ENCODE peak calls at places on chromosome 16, in nine cellular contexts. V, J, U, G, O, I, Z, N and H are unnamed samples.

GRCh38 chr16:57627184-57627871 is 1.1 kb upstream of the ADGRG1 start:
- DNase-seq in V (peak; percentile 64), J (no peak), U (no peak), G (no peak), O (peak; percentile 98), I (no peak), Z (no peak), N (no peak), H (peak; percentile 80)

GRCh38 chr16:26993988-26994387 is 72.7 kb upstream of the C16orf82 start:
- DNase-seq in V (no peak), J (no peak), U (no peak), G (no peak), O (peak; percentile 14), I (no peak), Z (no peak), N (no peak), H (no peak)

GRCh38 chr16:82034981-82035612 is at the start of gene HSD17B2:
- DNase-seq in V (peak; percentile 21), J (no peak), U (no peak), G (no peak), O (peak; percentile 95), I (no peak), Z (no peak), N (no peak), H (no peak)

GRCh38 chr16:88103011-88103410 is 151.8 kb downstream of the BANP start:
- DNase-seq in V (no peak), J (no peak), U (no peak), G (no peak), O (no peak), I (no peak), Z (no peak), N (no peak), H (no peak)

GRCh38 chr16:11102523-11102898 is 153.5 kb downstream of the SOCS1 start:
- DNase-seq in V (no peak), J (no peak), U (no peak), G (no peak), O (no peak), I (no peak), Z (no peak), N (no peak), H (no peak)

GRCh38 chr16:15507299-15507958 is 73.0 kb downstream of the BMERB1 start:
- DNase-seq in V (no peak), J (no peak), U (no peak), G (no peak), O (peak; percentile 7), I (no peak), Z (no peak), N (no peak), H (no peak)

GRCh38 chr16:68700120-68700519 is 37.0 kb upstream of the CDH1 start:
- DNase-seq in V (no peak), J (no peak), U (no peak), G (no peak), O (peak; percentile 5), I (no peak), Z (peak; percentile 1), N (no peak), H (no peak)

GRCh38 chr16:81779540-81780320 is 639 bp downstream of the PLCG2 start:
- DNase-seq in V (peak; percentile 48), J (no peak), U (no peak), G (peak; percentile 52), O (no peak), I (no peak), Z (no peak), N (no peak), H (peak; percentile 80)

GRCh38 chr16:13305019-13305755 is 403.8 kb downstream of the SHISA9 start:
- DNase-seq in V (no peak), J (no peak), U (no peak), G (no peak), O (no peak), I (no peak), Z (no peak), N (no peak), H (no peak)

GRCh38 chr16:55853114-55853513 is 20.2 kb upstream of the CES1 start:
- DNase-seq in V (no peak), J (no peak), U (no peak), G (no peak), O (no peak), I (no peak), Z (no peak), N (no peak), H (no peak)

GRCh38 chr16:81639348-81639747 is 139.7 kb upstream of the PLCG2 start:
- DNase-seq in V (no peak), J (no peak), U (no peak), G (no peak), O (no peak), I (no peak), Z (no peak), N (no peak), H (no peak)

GRCh38 chr16:57091990-57092785 is at the start of gene CPNE2:
- DNase-seq in V (peak; percentile 71), J (no peak), U (peak; percentile 48), G (peak; percentile 76), O (peak; percentile 13), I (peak; percentile 20), Z (no peak), N (no peak), H (peak; percentile 93)

GRCh38 chr16:3501783-3502400 is 1.1 kb downstream of the CLUAP1 start:
- DNase-seq in V (no peak), J (no peak), U (no peak), G (no peak), O (no peak), I (no peak), Z (no peak), N (no peak), H (no peak)

GRCh38 chr16:70651524-70651923 is 5.2 kb downstream of the IL34 start:
- DNase-seq in V (no peak), J (no peak), U (no peak), G (no peak), O (no peak), I (no peak), Z (no peak), N (no peak), H (no peak)

GRCh38 chr16:71722801-71723536 is 1.5 kb downstream of the PHLPP2 start:
- DNase-seq in V (peak; percentile 77), J (no peak), U (peak; percentile 2), G (peak; percentile 73), O (peak; percentile 67), I (peak; percentile 62), Z (no peak), N (peak; percentile 41), H (peak; percentile 90)

GRCh38 chr16:30748634-30749445 is 615 bp downstream of the PHKG2 start:
- DNase-seq in V (peak; percentile 46), J (no peak), U (no peak), G (no peak), O (peak; percentile 14), I (peak; percentile 27), Z (no peak), N (no peak), H (no peak)

GRCh38 chr16:49763826-49764225 is 92.1 kb downstream of the ZNF423 start:
- DNase-seq in V (no peak), J (no peak), U (no peak), G (no peak), O (no peak), I (no peak), Z (no peak), N (no peak), H (no peak)

GRCh38 chr16:21599994-21600773 is 807 bp downstream of the METTL9 start:
- DNase-seq in V (no peak), J (no peak), U (no peak), G (peak; percentile 45), O (peak; percentile 31), I (peak; percentile 22), Z (no peak), N (peak; percentile 15), H (no peak)

GRCh38 chr16:57354311-57354710 is 4.3 kb upstream of the CCL22 start:
- DNase-seq in V (no peak), J (no peak), U (no peak), G (no peak), O (no peak), I (no peak), Z (no peak), N (no peak), H (no peak)

GRCh38 chr16:50476486-50477260 is 71.5 kb upstream of the NKD1 start:
- DNase-seq in V (no peak), J (no peak), U (no peak), G (no peak), O (no peak), I (no peak), Z (no peak), N (no peak), H (no peak)

GRCh38 chr16:14445935-14446715 is 183.9 kb downstream of the PARN start:
- DNase-seq in V (no peak), J (no peak), U (no peak), G (no peak), O (no peak), I (no peak), Z (no peak), N (no peak), H (no peak)

GRCh38 chr16:47713225-47713595 is 252.1 kb downstream of the PHKB start:
- DNase-seq in V (no peak), J (peak; percentile 33), U (no peak), G (no peak), O (no peak), I (no peak), Z (peak; percentile 87), N (no peak), H (no peak)

GRCh38 chr16:84144301-84144858 is 597 bp downstream of the HSDL1 start:
- DNase-seq in V (peak; percentile 31), J (no peak), U (no peak), G (peak; percentile 60), O (no peak), I (peak; percentile 38), Z (no peak), N (peak; percentile 32), H (peak; percentile 62)

GRCh38 chr16:86252596-86252995 is 257.7 kb upstream of the FOXF1 start:
- DNase-seq in V (no peak), J (no peak), U (no peak), G (no peak), O (no peak), I (no peak), Z (no peak), N (no peak), H (peak; percentile 79)

GRCh38 chr16:88130681-88131080 is 179.4 kb downstream of the BANP start:
- DNase-seq in V (no peak), J (no peak), U (no peak), G (no peak), O (no peak), I (no peak), Z (no peak), N (no peak), H (peak; percentile 65)